ENCODE peak calls at places on chromosomes 4 and X, in nine cellular contexts. One of them, this sample, is unnamed.

GRCh38 chr4:114132199-114132598 is 152.8 kb upstream of the ARSJ start:
- DNase-seq in upper lobe of left lung: no peak
- DNase-seq in progenitor cell of endocrine pancreas: no peak
- DNase-seq in body of pancreas: no peak
- DNase-seq in NB4: no peak
- DNase-seq in glutamatergic neuron: no peak
- DNase-seq in cardiac fibroblast: no peak
- DNase-seq in choroid plexus epithelial cell: no peak
- DNase-seq in cardiac muscle cell: no peak
- DNase-seq in this sample: no peak

GRCh38 chr4:8866421-8866820 is 5.2 kb downstream of the HMX1 start:
- DNase-seq in upper lobe of left lung: no peak
- DNase-seq in progenitor cell of endocrine pancreas: no peak
- DNase-seq in body of pancreas: no peak
- DNase-seq in NB4: no peak
- DNase-seq in glutamatergic neuron: no peak
- DNase-seq in cardiac fibroblast: no peak
- DNase-seq in choroid plexus epithelial cell: no peak
- DNase-seq in cardiac muscle cell: no peak
- DNase-seq in this sample: peak; percentile 4

GRCh38 chr4:113760094-113760851 is 1.3 kb downstream of the CAMK2D start:
- DNase-seq in upper lobe of left lung: no peak
- DNase-seq in progenitor cell of endocrine pancreas: no peak
- DNase-seq in body of pancreas: peak; percentile 25
- DNase-seq in NB4: peak; percentile 48
- DNase-seq in glutamatergic neuron: peak; percentile 34
- DNase-seq in cardiac fibroblast: peak; percentile 67
- DNase-seq in choroid plexus epithelial cell: peak; percentile 63
- DNase-seq in cardiac muscle cell: peak; percentile 66
- DNase-seq in this sample: peak; percentile 39

GRCh38 chr4:304987-305680 is at the start of gene ZNF732:
- DNase-seq in upper lobe of left lung: peak; percentile 72
- DNase-seq in progenitor cell of endocrine pancreas: peak; percentile 39
- DNase-seq in body of pancreas: peak; percentile 37
- DNase-seq in NB4: no peak
- DNase-seq in glutamatergic neuron: peak; percentile 89
- DNase-seq in cardiac fibroblast: peak; percentile 50
- DNase-seq in choroid plexus epithelial cell: peak; percentile 94
- DNase-seq in cardiac muscle cell: peak; percentile 87
- DNase-seq in this sample: peak; percentile 56

GRCh38 chrX:115939070-115939469 is 231.5 kb upstream of the AGTR2 start:
- DNase-seq in upper lobe of left lung: no peak
- DNase-seq in progenitor cell of endocrine pancreas: no peak
- DNase-seq in body of pancreas: no peak
- DNase-seq in NB4: peak; percentile 8
- DNase-seq in glutamatergic neuron: no peak
- DNase-seq in cardiac fibroblast: no peak
- DNase-seq in choroid plexus epithelial cell: no peak
- DNase-seq in cardiac muscle cell: no peak
- DNase-seq in this sample: no peak

GRCh38 chr4:152109585-152110509 is 349.0 kb upstream of the GATB start:
- DNase-seq in upper lobe of left lung: no peak
- DNase-seq in progenitor cell of endocrine pancreas: no peak
- DNase-seq in body of pancreas: no peak
- DNase-seq in NB4: no peak
- DNase-seq in glutamatergic neuron: no peak
- DNase-seq in cardiac fibroblast: peak; percentile 30
- DNase-seq in choroid plexus epithelial cell: peak; percentile 21
- DNase-seq in cardiac muscle cell: peak; percentile 15
- DNase-seq in this sample: no peak

GRCh38 chrX:129875669-129876068 is 30.3 kb upstream of the UTP14A start:
- DNase-seq in upper lobe of left lung: no peak
- DNase-seq in progenitor cell of endocrine pancreas: no peak
- DNase-seq in body of pancreas: no peak
- DNase-seq in NB4: peak; percentile 43
- DNase-seq in glutamatergic neuron: no peak
- DNase-seq in cardiac fibroblast: peak; percentile 46
- DNase-seq in choroid plexus epithelial cell: peak; percentile 64
- DNase-seq in cardiac muscle cell: peak; percentile 69
- DNase-seq in this sample: no peak

GRCh38 chr4:70724463-70724862 is 2.7 kb downstream of the RUFY3 start:
- DNase-seq in upper lobe of left lung: no peak
- DNase-seq in progenitor cell of endocrine pancreas: no peak
- DNase-seq in body of pancreas: no peak
- DNase-seq in NB4: no peak
- DNase-seq in glutamatergic neuron: no peak
- DNase-seq in cardiac fibroblast: no peak
- DNase-seq in choroid plexus epithelial cell: no peak
- DNase-seq in cardiac muscle cell: no peak
- DNase-seq in this sample: no peak

GRCh38 chrX:140661657-140662056 is 47.9 kb upstream of the LINC00632 start:
- DNase-seq in upper lobe of left lung: no peak
- DNase-seq in progenitor cell of endocrine pancreas: no peak
- DNase-seq in body of pancreas: no peak
- DNase-seq in NB4: no peak
- DNase-seq in glutamatergic neuron: no peak
- DNase-seq in cardiac fibroblast: no peak
- DNase-seq in choroid plexus epithelial cell: peak; percentile 11
- DNase-seq in cardiac muscle cell: peak; percentile 0
- DNase-seq in this sample: no peak

GRCh38 chr4:102836596-102836995 is 9.2 kb upstream of the UBE2D3 start:
- DNase-seq in upper lobe of left lung: no peak
- DNase-seq in progenitor cell of endocrine pancreas: no peak
- DNase-seq in body of pancreas: no peak
- DNase-seq in NB4: no peak
- DNase-seq in glutamatergic neuron: no peak
- DNase-seq in cardiac fibroblast: no peak
- DNase-seq in choroid plexus epithelial cell: no peak
- DNase-seq in cardiac muscle cell: no peak
- DNase-seq in this sample: no peak

GRCh38 chr4:13887010-13887409 is 259.5 kb upstream of the BOD1L1 start:
- DNase-seq in upper lobe of left lung: no peak
- DNase-seq in progenitor cell of endocrine pancreas: no peak
- DNase-seq in body of pancreas: no peak
- DNase-seq in NB4: no peak
- DNase-seq in glutamatergic neuron: no peak
- DNase-seq in cardiac fibroblast: no peak
- DNase-seq in choroid plexus epithelial cell: no peak
- DNase-seq in cardiac muscle cell: no peak
- DNase-seq in this sample: no peak

GRCh38 chrX:48937065-48937907 is 18.5 kb upstream of the PIM2 start:
- DNase-seq in upper lobe of left lung: peak; percentile 75
- DNase-seq in progenitor cell of endocrine pancreas: no peak
- DNase-seq in body of pancreas: no peak
- DNase-seq in NB4: peak; percentile 94
- DNase-seq in glutamatergic neuron: no peak
- DNase-seq in cardiac fibroblast: peak; percentile 28
- DNase-seq in choroid plexus epithelial cell: peak; percentile 89
- DNase-seq in cardiac muscle cell: peak; percentile 34
- DNase-seq in this sample: no peak

GRCh38 chr4:53040459-53040815 is 178.3 kb downstream of the RASL11B start:
- DNase-seq in upper lobe of left lung: no peak
- DNase-seq in progenitor cell of endocrine pancreas: no peak
- DNase-seq in body of pancreas: no peak
- DNase-seq in NB4: no peak
- DNase-seq in glutamatergic neuron: no peak
- DNase-seq in cardiac fibroblast: peak; percentile 30
- DNase-seq in choroid plexus epithelial cell: peak; percentile 71
- DNase-seq in cardiac muscle cell: peak; percentile 70
- DNase-seq in this sample: no peak

GRCh38 chr4:53043096-53043495 is 181.0 kb downstream of the RASL11B start:
- DNase-seq in upper lobe of left lung: no peak
- DNase-seq in progenitor cell of endocrine pancreas: no peak
- DNase-seq in body of pancreas: no peak
- DNase-seq in NB4: no peak
- DNase-seq in glutamatergic neuron: no peak
- DNase-seq in cardiac fibroblast: no peak
- DNase-seq in choroid plexus epithelial cell: peak; percentile 13
- DNase-seq in cardiac muscle cell: no peak
- DNase-seq in this sample: no peak

GRCh38 chr4:53043900-53044650 is 182.0 kb downstream of the RASL11B start:
- DNase-seq in upper lobe of left lung: no peak
- DNase-seq in progenitor cell of endocrine pancreas: no peak
- DNase-seq in body of pancreas: no peak
- DNase-seq in NB4: no peak
- DNase-seq in glutamatergic neuron: no peak
- DNase-seq in cardiac fibroblast: no peak
- DNase-seq in choroid plexus epithelial cell: no peak
- DNase-seq in cardiac muscle cell: no peak
- DNase-seq in this sample: no peak

GRCh38 chr4:53044651-53044960 is 182.5 kb downstream of the RASL11B start:
- DNase-seq in upper lobe of left lung: no peak
- DNase-seq in progenitor cell of endocrine pancreas: no peak
- DNase-seq in body of pancreas: no peak
- DNase-seq in NB4: no peak
- DNase-seq in glutamatergic neuron: no peak
- DNase-seq in cardiac fibroblast: no peak
- DNase-seq in choroid plexus epithelial cell: no peak
- DNase-seq in cardiac muscle cell: no peak
- DNase-seq in this sample: no peak

DNA sequence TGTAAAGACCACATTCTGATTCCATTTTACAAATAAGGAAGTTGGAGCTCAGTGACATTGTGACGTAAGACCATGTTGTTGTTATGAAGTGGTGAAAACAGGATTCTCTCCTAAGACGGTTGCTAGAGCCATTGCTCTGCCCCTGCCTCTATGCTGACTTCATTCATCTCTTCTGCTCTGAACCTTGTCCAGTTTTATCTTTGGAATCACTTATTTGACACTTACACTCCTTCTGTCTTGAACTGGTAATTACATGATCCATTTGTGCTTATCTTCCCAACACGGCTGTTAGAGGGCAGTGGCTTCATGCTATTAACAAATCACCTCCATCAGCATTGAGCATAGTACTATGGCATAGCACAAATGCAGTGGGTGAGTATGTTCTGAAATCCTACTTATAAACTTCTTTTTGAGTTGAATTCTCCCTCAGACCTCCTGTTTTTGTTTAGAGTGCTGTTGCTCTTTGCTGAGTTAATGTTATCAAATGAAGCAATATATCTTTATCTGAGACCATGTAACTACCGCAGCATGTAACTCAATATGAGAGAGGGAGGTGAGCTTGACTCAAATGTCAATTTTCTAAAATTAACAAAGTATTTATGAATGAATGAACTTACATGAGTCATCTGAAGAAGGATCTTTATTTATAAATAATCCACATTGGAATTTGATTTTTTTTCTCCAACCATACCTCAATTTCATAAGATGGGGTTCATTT is 177.8 kb downstream of the RASL11B start:
- DNase-seq in upper lobe of left lung: no peak
- DNase-seq in progenitor cell of endocrine pancreas: no peak
- DNase-seq in body of pancreas: no peak
- DNase-seq in NB4: peak; percentile 72
- DNase-seq in glutamatergic neuron: no peak
- DNase-seq in cardiac fibroblast: no peak
- DNase-seq in choroid plexus epithelial cell: peak; percentile 33
- DNase-seq in cardiac muscle cell: no peak
- DNase-seq in this sample: no peak
- TF ChIP-seq CTCF in upper lobe of left lung: no peak
- TF ChIP-seq CTCF in progenitor cell of endocrine pancreas: no peak
- TF ChIP-seq CTCF in body of pancreas: no peak
- TF ChIP-seq CTCF in NB4: no peak
- TF ChIP-seq CTCF in glutamatergic neuron: no peak
- TF ChIP-seq CTCF in cardiac fibroblast: no peak
- TF ChIP-seq CTCF in choroid plexus epithelial cell: no peak
- TF ChIP-seq CTCF in cardiac muscle cell: no peak
- TF ChIP-seq CTCF in this sample: no peak

GRCh38 chrX:53223068-53223693 is 1.8 kb downstream of the KDM5C start:
- DNase-seq in upper lobe of left lung: no peak
- DNase-seq in progenitor cell of endocrine pancreas: no peak
- DNase-seq in body of pancreas: no peak
- DNase-seq in NB4: no peak
- DNase-seq in glutamatergic neuron: no peak
- DNase-seq in cardiac fibroblast: peak; percentile 2
- DNase-seq in choroid plexus epithelial cell: no peak
- DNase-seq in cardiac muscle cell: peak; percentile 5
- DNase-seq in this sample: no peak
- TF ChIP-seq CTCF in upper lobe of left lung: no peak
- TF ChIP-seq CTCF in progenitor cell of endocrine pancreas: no peak
- TF ChIP-seq CTCF in body of pancreas: no peak
- TF ChIP-seq CTCF in NB4: no peak
- TF ChIP-seq CTCF in glutamatergic neuron: no peak
- TF ChIP-seq CTCF in cardiac fibroblast: no peak
- TF ChIP-seq CTCF in choroid plexus epithelial cell: peak; percentile 10
- TF ChIP-seq CTCF in cardiac muscle cell: no peak
- TF ChIP-seq CTCF in this sample: no peak

GRCh38 chrX:96684339-96685204 is at the start of gene DIAPH2:
- DNase-seq in upper lobe of left lung: peak; percentile 94
- DNase-seq in progenitor cell of endocrine pancreas: peak; percentile 75
- DNase-seq in body of pancreas: peak; percentile 80
- DNase-seq in NB4: peak; percentile 89
- DNase-seq in glutamatergic neuron: peak; percentile 72
- DNase-seq in cardiac fibroblast: peak; percentile 86
- DNase-seq in choroid plexus epithelial cell: peak; percentile 85
- DNase-seq in cardiac muscle cell: peak; percentile 87
- DNase-seq in this sample: peak; percentile 80
- TF ChIP-seq CTCF in upper lobe of left lung: no peak
- TF ChIP-seq CTCF in progenitor cell of endocrine pancreas: peak; percentile 39
- TF ChIP-seq CTCF in body of pancreas: no peak
- TF ChIP-seq CTCF in NB4: no peak
- TF ChIP-seq CTCF in glutamatergic neuron: no peak
- TF ChIP-seq CTCF in cardiac fibroblast: peak; percentile 21
- TF ChIP-seq CTCF in choroid plexus epithelial cell: peak; percentile 24
- TF ChIP-seq CTCF in cardiac muscle cell: peak; percentile 6
- TF ChIP-seq CTCF in this sample: no peak

GRCh38 chr4:7049739-7050138 is 6.6 kb downstream of the TADA2B start:
- DNase-seq in upper lobe of left lung: no peak
- DNase-seq in progenitor cell of endocrine pancreas: no peak
- DNase-seq in body of pancreas: no peak
- DNase-seq in NB4: no peak
- DNase-seq in glutamatergic neuron: no peak
- DNase-seq in cardiac fibroblast: no peak
- DNase-seq in choroid plexus epithelial cell: no peak
- DNase-seq in cardiac muscle cell: no peak
- DNase-seq in this sample: no peak

GRCh38 chr4:7052313-7052712 is 9.1 kb downstream of the TADA2B start:
- DNase-seq in upper lobe of left lung: no peak
- DNase-seq in progenitor cell of endocrine pancreas: no peak
- DNase-seq in body of pancreas: no peak
- DNase-seq in NB4: no peak
- DNase-seq in glutamatergic neuron: no peak
- DNase-seq in cardiac fibroblast: no peak
- DNase-seq in choroid plexus epithelial cell: no peak
- DNase-seq in cardiac muscle cell: no peak
- DNase-seq in this sample: no peak

GRCh38 chr4:7050481-7051143 is 7.4 kb downstream of the TADA2B start:
- DNase-seq in upper lobe of left lung: no peak
- DNase-seq in progenitor cell of endocrine pancreas: no peak
- DNase-seq in body of pancreas: peak; percentile 43
- DNase-seq in NB4: no peak
- DNase-seq in glutamatergic neuron: no peak
- DNase-seq in cardiac fibroblast: no peak
- DNase-seq in choroid plexus epithelial cell: no peak
- DNase-seq in cardiac muscle cell: no peak
- DNase-seq in this sample: no peak

GRCh38 chr4:7051905-7052304 is 8.7 kb downstream of the TADA2B start:
- DNase-seq in upper lobe of left lung: no peak
- DNase-seq in progenitor cell of endocrine pancreas: no peak
- DNase-seq in body of pancreas: no peak
- DNase-seq in NB4: no peak
- DNase-seq in glutamatergic neuron: no peak
- DNase-seq in cardiac fibroblast: no peak
- DNase-seq in choroid plexus epithelial cell: no peak
- DNase-seq in cardiac muscle cell: no peak
- DNase-seq in this sample: no peak

GRCh38 chr4:7051144-7051495 is 7.9 kb downstream of the TADA2B start:
- DNase-seq in upper lobe of left lung: no peak
- DNase-seq in progenitor cell of endocrine pancreas: no peak
- DNase-seq in body of pancreas: no peak
- DNase-seq in NB4: no peak
- DNase-seq in glutamatergic neuron: no peak
- DNase-seq in cardiac fibroblast: no peak
- DNase-seq in choroid plexus epithelial cell: no peak
- DNase-seq in cardiac muscle cell: no peak
- DNase-seq in this sample: no peak
- TF ChIP-seq CTCF in upper lobe of left lung: no peak
- TF ChIP-seq CTCF in progenitor cell of endocrine pancreas: no peak
- TF ChIP-seq CTCF in body of pancreas: no peak
- TF ChIP-seq CTCF in NB4: no peak
- TF ChIP-seq CTCF in glutamatergic neuron: no peak
- TF ChIP-seq CTCF in cardiac fibroblast: no peak
- TF ChIP-seq CTCF in choroid plexus epithelial cell: no peak
- TF ChIP-seq CTCF in cardiac muscle cell: no peak
- TF ChIP-seq CTCF in this sample: no peak